ENCODE peak calls at places on chromosomes 5 and 9, in nine cellular contexts. D is epithelial cell of esophagus, H is mammary epithelial cell, V is neural crest cell, E is Caco-2, P is fibroblast of mammary gland, I is MM.1S, Z is upper lobe of right lung, S is GM13976. A is an unnamed sample.

GRCh38 chr9:70589571-70590263 is 175.3 kb upstream of the KLF9 start:
- DNase-seq in D (no peak), H (peak), V (no peak), E (no peak), P (peak), I (no peak), Z (no peak), S (no peak), A (no peak)

GRCh38 chr5:113202904-113203716 is 226.5 kb downstream of the DCP2 start:
- DNase-seq in D (peak), H (no peak), V (peak), E (peak), P (peak), I (no peak), Z (no peak), S (no peak), A (no peak)

GRCh38 chr5:109697339-109697738 is 7.6 kb downstream of the MAN2A1 start:
- DNase-seq in D (no peak), H (no peak), V (no peak), E (no peak), P (peak), I (peak), Z (no peak), S (no peak), A (no peak)

GRCh38 chr9:37480759-37481158 is 5.0 kb upstream of the POLR1E start:
- DNase-seq in D (no peak), H (no peak), V (no peak), E (no peak), P (no peak), I (no peak), Z (no peak), S (no peak), A (no peak)

GRCh38 chr5:16471387-16471786 is 5.8 kb upstream of the ZNF622 start:
- DNase-seq in D (no peak), H (no peak), V (no peak), E (no peak), P (no peak), I (no peak), Z (no peak), S (no peak), A (no peak)

GRCh38 chr9:123129411-123129810 is 95.9 kb downstream of the GPR21 start:
- DNase-seq in D (no peak), H (no peak), V (no peak), E (no peak), P (no peak), I (no peak), Z (no peak), S (no peak), A (no peak)

GRCh38 chr5:144742376-144742775 is 571.7 kb downstream of the KCTD16 start:
- DNase-seq in D (no peak), H (no peak), V (no peak), E (no peak), P (no peak), I (no peak), Z (no peak), S (no peak), A (no peak)

GRCh38 chr9:70830618-70831017 is 290.8 kb downstream of the TRPM3 start:
- DNase-seq in D (no peak), H (no peak), V (no peak), E (no peak), P (no peak), I (no peak), Z (no peak), S (no peak), A (no peak)

GRCh38 chr5:34618666-34619065 is 37.5 kb upstream of the RAI14 start:
- DNase-seq in D (no peak), H (no peak), V (no peak), E (no peak), P (no peak), I (no peak), Z (no peak), S (peak), A (no peak)

GRCh38 chr5:125257057-125257970 is 510.9 kb upstream of the ZNF608 start:
- DNase-seq in D (peak), H (no peak), V (no peak), E (no peak), P (peak), I (no peak), Z (no peak), S (no peak), A (no peak)

GRCh38 chr5:142295960-142296860 is 28.6 kb downstream of the SPRY4 start:
- DNase-seq in D (no peak), H (no peak), V (no peak), E (no peak), P (no peak), I (no peak), Z (no peak), S (no peak), A (no peak)

DNA sequence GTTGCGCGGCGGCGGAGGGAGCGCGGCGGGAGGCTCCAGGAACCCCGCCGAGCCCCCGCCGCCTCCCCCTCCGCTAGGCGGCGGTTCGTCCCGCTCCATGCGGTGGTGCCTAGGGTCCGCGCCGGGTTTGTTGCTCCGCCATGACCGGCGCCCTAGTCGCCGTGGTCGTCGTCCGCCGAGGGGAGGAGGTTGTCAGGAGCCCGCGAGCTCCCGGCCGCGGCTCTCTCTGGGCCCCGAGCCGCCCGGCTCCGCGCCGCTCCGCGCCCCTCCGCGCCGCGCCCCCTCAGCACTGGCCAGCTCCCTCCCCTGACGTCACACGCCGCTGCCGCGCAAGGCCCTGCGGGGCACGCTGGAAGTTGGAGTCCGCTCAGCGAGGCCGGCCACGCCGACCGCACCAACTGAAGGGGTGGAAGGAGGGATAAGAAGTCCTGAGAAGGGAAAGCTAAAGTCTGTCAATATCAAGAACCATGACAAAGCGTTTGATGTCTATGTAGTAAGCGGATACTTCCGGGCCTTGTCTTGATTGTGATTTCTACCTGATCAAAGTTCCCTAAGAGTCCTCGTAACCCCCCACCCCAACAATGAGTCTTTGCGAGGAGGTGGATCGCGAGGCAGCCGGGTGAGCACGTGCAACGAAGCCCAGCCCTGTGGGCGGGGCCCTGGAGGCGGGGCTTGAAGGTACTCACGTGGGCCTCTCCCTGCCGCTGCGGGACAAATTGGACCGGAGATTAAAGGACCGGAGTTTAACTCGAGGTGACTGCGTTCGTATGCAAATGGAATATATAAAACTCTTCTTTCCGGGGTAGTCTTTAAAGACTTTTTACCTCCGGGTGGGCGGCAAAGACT is at the start of gene NR6A1:
- DNase-seq in D (peak), H (peak), V (peak), E (peak), P (peak), I (peak), Z (peak), S (peak), A (peak)
- TF ChIP-seq CTCF in D (no peak), H (no peak), V (peak), E (peak), P (no peak), I (peak), Z (peak), S (peak), A (peak)

DNA sequence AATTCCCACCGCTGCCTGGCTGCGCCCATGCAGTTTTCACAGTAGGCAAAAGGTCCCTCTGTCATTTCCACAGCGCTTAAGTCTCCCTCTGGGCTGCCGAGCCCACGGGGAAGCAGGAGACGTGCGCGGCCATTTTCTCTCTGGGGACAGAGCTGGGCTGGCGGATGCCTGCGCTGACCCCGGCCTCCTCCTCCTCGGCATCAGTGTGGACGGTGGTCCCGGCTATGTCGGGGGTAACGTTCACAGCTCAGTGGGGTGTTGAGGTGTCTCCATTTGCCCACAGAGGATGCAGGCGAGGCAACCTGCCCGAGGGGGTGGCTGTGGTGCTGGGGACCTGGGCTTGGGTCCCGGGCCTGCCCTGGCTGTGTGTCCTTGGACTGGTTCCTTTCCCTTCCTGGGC is 18.4 kb downstream of the ASS1 start:
- DNase-seq in D (no peak), H (no peak), V (no peak), E (no peak), P (no peak), I (no peak), Z (no peak), S (no peak), A (no peak)
- TF ChIP-seq CTCF in D (no peak), H (no peak), V (no peak), E (no peak), P (no peak), I (no peak), Z (no peak), S (no peak), A (no peak)

GRCh38 chr5:45796959-45797553 is 100.9 kb upstream of the HCN1 start:
- DNase-seq in D (peak), H (no peak), V (no peak), E (peak), P (no peak), I (no peak), Z (no peak), S (no peak), A (no peak)
- TF ChIP-seq CTCF in D (peak), H (peak), V (peak), E (peak), P (peak), I (peak), Z (peak), S (peak), A (no peak)

GRCh38 chr9:13586726-13587392 is 307.4 kb upstream of the MPDZ start:
- DNase-seq in D (no peak), H (no peak), V (no peak), E (no peak), P (no peak), I (no peak), Z (no peak), S (no peak), A (no peak)
- TF ChIP-seq CTCF in D (no peak), H (no peak), V (no peak), E (no peak), P (no peak), I (no peak), Z (no peak), S (no peak), A (no peak)

DNA sequence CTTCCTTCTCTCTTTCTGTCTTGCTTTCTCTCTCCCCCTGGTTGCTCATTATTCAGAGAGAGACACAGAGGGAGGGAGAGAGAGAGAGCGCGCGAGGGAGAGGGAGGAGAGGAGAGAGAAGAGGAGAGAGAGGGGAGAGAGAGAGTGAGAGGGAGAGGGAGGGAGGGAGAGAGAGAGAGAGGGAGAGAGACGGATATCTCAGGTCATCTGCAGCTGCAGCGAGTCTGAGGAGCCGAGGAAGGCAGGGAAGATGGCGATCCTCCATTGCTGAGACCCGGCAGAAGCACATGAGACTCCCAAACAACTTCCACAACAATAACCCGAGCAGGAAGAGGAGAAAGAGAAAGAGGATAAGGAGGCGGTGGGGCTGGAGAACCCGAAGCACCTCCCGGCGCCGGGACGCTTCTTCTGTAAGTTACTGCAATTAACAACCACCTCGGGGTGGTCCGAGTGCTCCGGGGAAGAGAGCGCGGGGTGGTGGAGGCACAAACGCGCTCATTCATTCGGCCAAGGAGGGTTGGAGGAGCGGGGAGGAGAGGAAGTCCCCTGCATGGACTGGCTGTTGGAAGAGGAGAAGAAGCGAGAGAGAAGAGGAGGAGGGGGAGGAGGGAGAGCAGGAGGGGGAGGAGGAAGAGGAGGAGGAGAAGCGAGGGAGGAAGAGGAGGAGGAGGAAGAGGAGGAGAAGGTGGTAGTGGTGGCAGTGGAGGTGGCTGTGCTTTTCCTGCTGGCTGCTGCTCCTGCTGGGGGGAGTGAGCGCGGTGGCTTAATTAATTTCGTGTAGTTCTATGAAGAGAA is at the start of gene ZNF462:
- DNase-seq in D (peak), H (peak), V (peak), E (peak), P (peak), I (peak), Z (no peak), S (peak), A (peak)
- TF ChIP-seq CTCF in D (no peak), H (no peak), V (no peak), E (no peak), P (no peak), I (no peak), Z (no peak), S (no peak), A (no peak)